ENCODE peak calls at places on chromosomes 13 and 19, in four cellular contexts. D is activated CD4-positive, alpha-beta T cell treated with anti-CD3 and anti-CD28 coated beads, Interleukin-2, amount 10 ng/mL, durations not matched to agents 7 days and 5 days; N is activated naive CD8-positive, alpha-beta T cell treated with anti-CD3 and anti-CD28 coated beads, Interleukin-2, amount 50 U/mL, for 24 hours; B is hepatic stellate cell. E is an unnamed sample.

GRCh38 chr13:20424959-20425358 is 100.7 kb downstream of the CRYL1 start:
- DNase-seq in D (no peak), B (no peak), N (no peak), E (no peak)

GRCh38 chr13:72652681-72653080 is 74.7 kb downstream of the MZT1 start:
- DNase-seq in D (no peak), B (no peak), N (no peak), E (no peak)

GRCh38 chr19:28103916-28104315 is 1109.0 kb downstream of the UQCRFS1 start:
- DNase-seq in N (no peak), B (no peak), D (no peak), E (no peak)

GRCh38 chr19:48501446-48501960 is 10.1 kb downstream of the LMTK3 start:
- DNase-seq in D (peak; percentile 64), N (peak; percentile 52), B (no peak), E (peak; percentile 93)

GRCh38 chr13:72839831-72840426 is 58.0 kb downstream of the PIBF1 start:
- DNase-seq in B (peak; percentile 32), N (peak; percentile 22), D (peak; percentile 53), E (peak; percentile 46)

GRCh38 chr19:53195265-53195879 is 2.2 kb upstream of the ZNF665 start:
- DNase-seq in N (peak; percentile 66), B (peak; percentile 66), D (peak; percentile 82), E (peak; percentile 83)

GRCh38 chr19:49212302-49212701 is 54.7 kb downstream of the TRPM4 start:
- DNase-seq in D (no peak), B (no peak), N (no peak), E (no peak)

GRCh38 chr19:45164577-45165335 is 4.0 kb upstream of the NKPD1 start:
- DNase-seq in B (no peak), N (peak; percentile 82), D (peak; percentile 46), E (peak; percentile 92)

GRCh38 chr13:111508164-111508870 is 187.9 kb downstream of the TEX29 start:
- DNase-seq in D (no peak), B (no peak), N (no peak), E (no peak)

GRCh38 chr13:95153647-95154405 is 147.4 kb downstream of the ABCC4 start:
- DNase-seq in B (no peak), D (no peak), N (no peak), E (no peak)

GRCh38 chr13:99626461-99627082 is 125.3 kb downstream of the TM9SF2 start:
- DNase-seq in D (no peak), B (no peak), N (no peak), E (peak; percentile 19)

GRCh38 chr13:102773441-102774209 is at the start of gene TEX30:
- DNase-seq in B (peak; percentile 85), N (peak; percentile 88), D (peak; percentile 86), E (peak; percentile 66)

GRCh38 chr13:61664821-61665705 is 249.4 kb upstream of the PCDH20 start:
- DNase-seq in N (no peak), B (no peak), D (no peak), E (no peak)

GRCh38 chr13:33340631-33341030 is 55.1 kb upstream of the STARD13 start:
- DNase-seq in B (no peak), N (no peak), D (no peak), E (no peak)

GRCh38 chr13:107736149-107736548 is 479.2 kb downstream of the LIG4 start:
- DNase-seq in B (no peak), D (no peak), N (no peak), E (no peak)